ENCODE peak calls at places on chromosomes 6 and 20, in six cellular contexts. One of them, this sample, is unnamed.

GRCh38 chr20:34940126-34940525 is 15.5 kb downstream of the GSS start:
- DNase-seq in HCT116: no peak
- DNase-seq in tibial nerve: no peak
- DNase-seq in fibroblast of villous mesenchyme: peak
- DNase-seq in heart left ventricle: peak
- DNase-seq in HFF-Myc: no peak
- DNase-seq in this sample: no peak

GRCh38 chr20:53146201-53146891 is 174.2 kb downstream of the TSHZ2 start:
- DNase-seq in fibroblast of villous mesenchyme: no peak
- DNase-seq in tibial nerve: no peak
- DNase-seq in heart left ventricle: no peak
- DNase-seq in HCT116: no peak
- DNase-seq in HFF-Myc: no peak
- DNase-seq in this sample: no peak

GRCh38 chr6:147366290-147366689 is 142.2 kb upstream of the SAMD5 start:
- DNase-seq in tibial nerve: no peak
- DNase-seq in HCT116: no peak
- DNase-seq in HFF-Myc: no peak
- DNase-seq in fibroblast of villous mesenchyme: no peak
- DNase-seq in heart left ventricle: no peak
- DNase-seq in this sample: no peak

GRCh38 chr6:106094261-106094963 is 8.3 kb downstream of the PRDM1 start:
- DNase-seq in heart left ventricle: no peak
- DNase-seq in fibroblast of villous mesenchyme: no peak
- DNase-seq in HCT116: no peak
- DNase-seq in HFF-Myc: no peak
- DNase-seq in tibial nerve: no peak
- DNase-seq in this sample: no peak

GRCh38 chr6:113529191-113529590 is 328.0 kb upstream of the MARCKS start:
- DNase-seq in HCT116: no peak
- DNase-seq in HFF-Myc: no peak
- DNase-seq in heart left ventricle: no peak
- DNase-seq in tibial nerve: no peak
- DNase-seq in fibroblast of villous mesenchyme: no peak
- DNase-seq in this sample: no peak

GRCh38 chr20:46253391-46253790 is 54.9 kb downstream of the CDH22 start:
- DNase-seq in tibial nerve: no peak
- DNase-seq in fibroblast of villous mesenchyme: no peak
- DNase-seq in HFF-Myc: no peak
- DNase-seq in HCT116: peak
- DNase-seq in heart left ventricle: no peak
- DNase-seq in this sample: no peak

GRCh38 chr6:168134399-168135201 is 55.6 kb upstream of the FRMD1 start:
- DNase-seq in heart left ventricle: no peak
- DNase-seq in HCT116: no peak
- DNase-seq in tibial nerve: no peak
- DNase-seq in HFF-Myc: no peak
- DNase-seq in fibroblast of villous mesenchyme: no peak
- DNase-seq in this sample: no peak

GRCh38 chr20:62020935-62021701 is 44.6 kb downstream of the TAF4 start:
- DNase-seq in HFF-Myc: no peak
- DNase-seq in heart left ventricle: peak
- DNase-seq in HCT116: no peak
- DNase-seq in tibial nerve: peak
- DNase-seq in fibroblast of villous mesenchyme: peak
- DNase-seq in this sample: no peak

GRCh38 chr20:30892704-30893345 is 364.6 kb upstream of the DEFB115 start:
- DNase-seq in HCT116: no peak
- DNase-seq in tibial nerve: no peak
- DNase-seq in HFF-Myc: no peak
- DNase-seq in fibroblast of villous mesenchyme: no peak
- DNase-seq in heart left ventricle: no peak
- DNase-seq in this sample: no peak

GRCh38 chr6:29834564-29835436 is 7.2 kb downstream of the HLA-G start:
- DNase-seq in HFF-Myc: no peak
- DNase-seq in heart left ventricle: no peak
- DNase-seq in tibial nerve: peak
- DNase-seq in HCT116: no peak
- DNase-seq in fibroblast of villous mesenchyme: no peak
- DNase-seq in this sample: no peak

GRCh38 chr6:100420711-100421110 is 44.0 kb downstream of the SIM1 start:
- DNase-seq in HCT116: no peak
- DNase-seq in HFF-Myc: no peak
- DNase-seq in fibroblast of villous mesenchyme: no peak
- DNase-seq in heart left ventricle: no peak
- DNase-seq in tibial nerve: no peak
- DNase-seq in this sample: no peak

GRCh38 chr6:81750660-81751387 is 1.7 kb downstream of the TENT5A start:
- DNase-seq in fibroblast of villous mesenchyme: peak
- DNase-seq in tibial nerve: no peak
- DNase-seq in HCT116: no peak
- DNase-seq in heart left ventricle: no peak
- DNase-seq in HFF-Myc: no peak
- DNase-seq in this sample: no peak

GRCh38 chr6:81750201-81750600 is 2.3 kb downstream of the TENT5A start:
- DNase-seq in heart left ventricle: no peak
- DNase-seq in tibial nerve: no peak
- DNase-seq in HFF-Myc: no peak
- DNase-seq in HCT116: no peak
- DNase-seq in fibroblast of villous mesenchyme: no peak
- DNase-seq in this sample: no peak

GRCh38 chr6:81749704-81750103 is 2.8 kb downstream of the TENT5A start:
- DNase-seq in tibial nerve: no peak
- DNase-seq in heart left ventricle: peak
- DNase-seq in HCT116: no peak
- DNase-seq in HFF-Myc: no peak
- DNase-seq in fibroblast of villous mesenchyme: peak
- DNase-seq in this sample: no peak

GRCh38 chr6:81747327-81747726 is 5.2 kb downstream of the TENT5A start:
- DNase-seq in HFF-Myc: no peak
- DNase-seq in HCT116: no peak
- DNase-seq in fibroblast of villous mesenchyme: no peak
- DNase-seq in heart left ventricle: no peak
- DNase-seq in tibial nerve: no peak
- DNase-seq in this sample: no peak

GRCh38 chr6:81748946-81749345 is 3.5 kb downstream of the TENT5A start:
- DNase-seq in HCT116: no peak
- DNase-seq in heart left ventricle: no peak
- DNase-seq in fibroblast of villous mesenchyme: peak
- DNase-seq in tibial nerve: no peak
- DNase-seq in HFF-Myc: no peak
- DNase-seq in this sample: no peak
- H3K4me3 ChIP-seq in HCT116: no peak
- H3K4me3 ChIP-seq in heart left ventricle: peak
- H3K4me3 ChIP-seq in fibroblast of villous mesenchyme: peak
- H3K4me3 ChIP-seq in tibial nerve: peak
- H3K4me3 ChIP-seq in HFF-Myc: peak
- H3K4me3 ChIP-seq in this sample: peak

GRCh38 chr6:127641905-127642304 is 64.9 kb downstream of the C6orf58 start:
- DNase-seq in HFF-Myc: peak
- DNase-seq in tibial nerve: no peak
- DNase-seq in heart left ventricle: no peak
- DNase-seq in fibroblast of villous mesenchyme: peak
- DNase-seq in HCT116: peak
- DNase-seq in this sample: no peak
- TF ChIP-seq CTCF in HFF-Myc: peak
- TF ChIP-seq CTCF in tibial nerve: no peak
- TF ChIP-seq CTCF in heart left ventricle: peak
- TF ChIP-seq CTCF in fibroblast of villous mesenchyme: peak
- TF ChIP-seq CTCF in HCT116: peak
- TF ChIP-seq CTCF in this sample: peak

GRCh38 chr6:28816909-28817807 is 106.6 kb downstream of the TRIM27 start:
- DNase-seq in HFF-Myc: peak
- DNase-seq in fibroblast of villous mesenchyme: peak
- DNase-seq in HCT116: no peak
- DNase-seq in tibial nerve: no peak
- DNase-seq in heart left ventricle: no peak
- DNase-seq in this sample: no peak
- H3K4me3 ChIP-seq in HFF-Myc: peak
- H3K4me3 ChIP-seq in fibroblast of villous mesenchyme: peak
- H3K4me3 ChIP-seq in HCT116: peak
- H3K4me3 ChIP-seq in tibial nerve: no peak
- H3K4me3 ChIP-seq in heart left ventricle: no peak
- H3K4me3 ChIP-seq in this sample: peak

DNA sequence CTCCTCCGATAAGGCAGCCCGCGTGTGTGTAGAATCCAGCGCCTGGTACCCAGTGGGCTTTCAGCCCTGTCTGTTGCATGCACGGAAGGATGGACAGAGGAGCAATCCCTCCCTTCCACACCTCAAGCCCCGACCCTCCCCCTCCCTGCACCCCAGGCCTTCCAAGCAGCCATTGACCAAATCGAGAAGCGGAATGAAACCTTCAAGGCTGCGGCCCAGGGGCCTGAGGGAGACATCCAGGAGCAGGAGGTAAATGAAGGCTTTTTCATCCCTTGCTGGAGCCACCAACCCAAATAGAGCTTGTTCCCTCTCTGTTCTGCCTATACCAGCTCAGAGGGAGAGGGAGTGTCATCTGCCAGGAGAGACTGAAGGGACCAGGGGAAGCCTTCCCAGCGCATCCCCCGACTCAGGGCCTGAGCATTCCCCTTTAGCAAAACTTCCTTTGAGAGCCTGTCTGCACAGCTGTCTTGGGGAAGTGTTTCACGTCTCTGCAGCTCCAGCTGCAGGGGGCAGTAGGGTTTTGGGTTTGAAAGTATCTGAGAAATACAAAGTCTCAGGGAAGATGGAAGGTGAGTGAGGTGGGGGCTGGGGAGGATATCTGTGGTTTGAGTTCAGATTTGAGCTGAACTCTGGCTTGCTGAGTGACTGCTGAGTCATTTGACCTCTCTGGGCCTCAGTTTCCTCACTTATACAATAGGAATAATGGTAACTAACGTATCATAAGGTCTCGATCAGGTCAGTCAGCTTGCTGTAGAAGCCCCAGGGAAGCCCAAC is 16.1 kb downstream of the FGD2 start:
- DNase-seq in fibroblast of villous mesenchyme: peak
- DNase-seq in HCT116: no peak
- DNase-seq in heart left ventricle: no peak
- DNase-seq in tibial nerve: no peak
- DNase-seq in HFF-Myc: no peak
- DNase-seq in this sample: no peak
- TF ChIP-seq CTCF in fibroblast of villous mesenchyme: peak
- TF ChIP-seq CTCF in HCT116: peak
- TF ChIP-seq CTCF in heart left ventricle: no peak
- TF ChIP-seq CTCF in tibial nerve: no peak
- TF ChIP-seq CTCF in HFF-Myc: peak
- TF ChIP-seq CTCF in this sample: peak

GRCh38 chr6:21633511-21634109 is 40.1 kb downstream of the SOX4 start:
- DNase-seq in heart left ventricle: no peak
- DNase-seq in HCT116: no peak
- DNase-seq in tibial nerve: no peak
- DNase-seq in HFF-Myc: no peak
- DNase-seq in fibroblast of villous mesenchyme: no peak
- DNase-seq in this sample: no peak
- H3K4me3 ChIP-seq in heart left ventricle: no peak
- H3K4me3 ChIP-seq in HCT116: no peak
- H3K4me3 ChIP-seq in tibial nerve: no peak
- H3K4me3 ChIP-seq in HFF-Myc: no peak
- H3K4me3 ChIP-seq in fibroblast of villous mesenchyme: no peak
- H3K4me3 ChIP-seq in this sample: no peak

GRCh38 chr6:17012421-17013225 is 89.2 kb upstream of the STMND1 start:
- DNase-seq in HFF-Myc: peak
- DNase-seq in HCT116: no peak
- DNase-seq in heart left ventricle: no peak
- DNase-seq in fibroblast of villous mesenchyme: peak
- DNase-seq in tibial nerve: no peak
- DNase-seq in this sample: no peak
- TF ChIP-seq CTCF in HFF-Myc: peak
- TF ChIP-seq CTCF in HCT116: no peak
- TF ChIP-seq CTCF in heart left ventricle: no peak
- TF ChIP-seq CTCF in fibroblast of villous mesenchyme: peak
- TF ChIP-seq CTCF in tibial nerve: no peak
- TF ChIP-seq CTCF in this sample: peak

GRCh38 chr6:156719395-156719719 is 57.8 kb upstream of the ARID1B start:
- DNase-seq in tibial nerve: no peak
- DNase-seq in HFF-Myc: no peak
- DNase-seq in fibroblast of villous mesenchyme: peak
- DNase-seq in heart left ventricle: no peak
- DNase-seq in HCT116: no peak
- DNase-seq in this sample: no peak

GRCh38 chr6:156717542-156717941 is 59.6 kb upstream of the ARID1B start:
- DNase-seq in heart left ventricle: no peak
- DNase-seq in HFF-Myc: no peak
- DNase-seq in fibroblast of villous mesenchyme: no peak
- DNase-seq in tibial nerve: no peak
- DNase-seq in HCT116: no peak
- DNase-seq in this sample: no peak

GRCh38 chr6:156719720-156720563 is 57.2 kb upstream of the ARID1B start:
- DNase-seq in fibroblast of villous mesenchyme: peak
- DNase-seq in tibial nerve: peak
- DNase-seq in HFF-Myc: peak
- DNase-seq in heart left ventricle: peak
- DNase-seq in HCT116: peak
- DNase-seq in this sample: peak

GRCh38 chr6:156718647-156719394 is 58.4 kb upstream of the ARID1B start:
- DNase-seq in tibial nerve: no peak
- DNase-seq in heart left ventricle: no peak
- DNase-seq in fibroblast of villous mesenchyme: peak
- DNase-seq in HCT116: peak
- DNase-seq in HFF-Myc: no peak
- DNase-seq in this sample: peak

GRCh38 chr6:156720739-156721714 is 56.2 kb upstream of the ARID1B start:
- DNase-seq in HFF-Myc: no peak
- DNase-seq in fibroblast of villous mesenchyme: no peak
- DNase-seq in HCT116: no peak
- DNase-seq in heart left ventricle: peak
- DNase-seq in tibial nerve: no peak
- DNase-seq in this sample: peak
- H3K4me3 ChIP-seq in HFF-Myc: no peak
- H3K4me3 ChIP-seq in fibroblast of villous mesenchyme: no peak
- H3K4me3 ChIP-seq in HCT116: no peak
- H3K4me3 ChIP-seq in heart left ventricle: no peak
- H3K4me3 ChIP-seq in tibial nerve: no peak
- H3K4me3 ChIP-seq in this sample: no peak

GRCh38 chr6:153503810-153504209 is 372.7 kb upstream of the RGS17 start:
- DNase-seq in HCT116: peak
- DNase-seq in tibial nerve: no peak
- DNase-seq in heart left ventricle: no peak
- DNase-seq in HFF-Myc: no peak
- DNase-seq in fibroblast of villous mesenchyme: no peak
- DNase-seq in this sample: no peak
- TF ChIP-seq CTCF in HCT116: peak
- TF ChIP-seq CTCF in tibial nerve: no peak
- TF ChIP-seq CTCF in heart left ventricle: no peak
- TF ChIP-seq CTCF in HFF-Myc: no peak
- TF ChIP-seq CTCF in fibroblast of villous mesenchyme: no peak
- TF ChIP-seq CTCF in this sample: no peak